ENCODE peak calls at places on chromosomes 11 and 22, in six cellular contexts. One of them, this sample, is unnamed.

GRCh38 chr22:31086703-31087330 is 5.7 kb downstream of the SMTN start:
- DNase-seq in HuH-7: no peak
- DNase-seq in mammary epithelial cell: peak
- DNase-seq in head of caudate nucleus: no peak
- DNase-seq in hepatocyte: peak
- DNase-seq in caudate nucleus: no peak
- DNase-seq in this sample: peak

GRCh38 chr11:90770007-90770406 is 547.2 kb upstream of the CHORDC1 start:
- DNase-seq in head of caudate nucleus: no peak
- DNase-seq in mammary epithelial cell: no peak
- DNase-seq in caudate nucleus: no peak
- DNase-seq in hepatocyte: no peak
- DNase-seq in HuH-7: no peak
- DNase-seq in this sample: no peak

GRCh38 chr11:61007383-61007970 is 36.0 kb downstream of the CD6 start:
- DNase-seq in mammary epithelial cell: no peak
- DNase-seq in head of caudate nucleus: no peak
- DNase-seq in hepatocyte: peak
- DNase-seq in HuH-7: no peak
- DNase-seq in caudate nucleus: no peak
- DNase-seq in this sample: no peak

GRCh38 chr11:42772886-42773285 is 538.9 kb upstream of the API5 start:
- DNase-seq in HuH-7: no peak
- DNase-seq in mammary epithelial cell: no peak
- DNase-seq in caudate nucleus: no peak
- DNase-seq in hepatocyte: no peak
- DNase-seq in head of caudate nucleus: no peak
- DNase-seq in this sample: no peak

GRCh38 chr11:46315033-46315738 is 32.1 kb upstream of the DGKZ start:
- DNase-seq in mammary epithelial cell: peak
- DNase-seq in HuH-7: peak
- DNase-seq in head of caudate nucleus: peak
- DNase-seq in hepatocyte: peak
- DNase-seq in caudate nucleus: peak
- DNase-seq in this sample: peak

GRCh38 chr22:48474881-48475280 is 1352.8 kb downstream of the BRD1 start:
- DNase-seq in head of caudate nucleus: no peak
- DNase-seq in HuH-7: no peak
- DNase-seq in caudate nucleus: no peak
- DNase-seq in mammary epithelial cell: no peak
- DNase-seq in hepatocyte: no peak
- DNase-seq in this sample: no peak

GRCh38 chr11:68010058-68011041 is at the start of gene ALDH3B1:
- DNase-seq in head of caudate nucleus: peak
- DNase-seq in caudate nucleus: peak
- DNase-seq in hepatocyte: peak
- DNase-seq in mammary epithelial cell: peak
- DNase-seq in HuH-7: peak
- DNase-seq in this sample: peak

GRCh38 chr11:25838918-25839611 is 492.9 kb upstream of the ANO3 start:
- DNase-seq in head of caudate nucleus: no peak
- DNase-seq in caudate nucleus: no peak
- DNase-seq in hepatocyte: no peak
- DNase-seq in HuH-7: peak
- DNase-seq in mammary epithelial cell: no peak
- DNase-seq in this sample: no peak

GRCh38 chr11:14809466-14809865 is 82.6 kb downstream of the CYP2R1 start:
- DNase-seq in caudate nucleus: no peak
- DNase-seq in HuH-7: no peak
- DNase-seq in hepatocyte: no peak
- DNase-seq in mammary epithelial cell: no peak
- DNase-seq in head of caudate nucleus: no peak
- DNase-seq in this sample: no peak

GRCh38 chr11:19868871-19869270 is 156.2 kb downstream of the NAV2 start:
- DNase-seq in mammary epithelial cell: no peak
- DNase-seq in hepatocyte: no peak
- DNase-seq in HuH-7: no peak
- DNase-seq in caudate nucleus: no peak
- DNase-seq in head of caudate nucleus: no peak
- DNase-seq in this sample: no peak

GRCh38 chr11:14454861-14455632 is 44.6 kb downstream of the COPB1 start:
- DNase-seq in caudate nucleus: no peak
- DNase-seq in hepatocyte: no peak
- DNase-seq in HuH-7: no peak
- DNase-seq in mammary epithelial cell: no peak
- DNase-seq in head of caudate nucleus: no peak
- DNase-seq in this sample: no peak